ENCODE peak calls at places on chromosome 1, in nine cellular contexts. A is astrocyte of the spinal cord; D is renal cortical epithelial cell; S is NCI-H1417; Z is NCI-H2171; O is GDM1; J is AG20443; N is activated CD8-positive, alpha-beta memory T cell treated with anti-CD3 and anti-CD28 coated beads for 24 hours; I is ELR. X is an unnamed sample.

GRCh38 chr1:198212126-198212525 is 55.3 kb downstream of the NEK7 start:
- DNase-seq in A (no peak), D (no peak), S (no peak), Z (no peak), O (no peak), J (no peak), N (no peak), I (no peak), X (no peak)

GRCh38 chr1:59568158-59568935 is 246.4 kb upstream of the HOOK1 start:
- DNase-seq in A (no peak), D (peak), S (no peak), Z (no peak), O (no peak), J (peak), N (no peak), I (peak), X (no peak)

GRCh38 chr1:223363856-223364684 is at the start of gene SUSD4:
- DNase-seq in A (no peak), D (no peak), S (peak), Z (peak), O (no peak), J (peak), N (peak), I (peak), X (no peak)

GRCh38 chr1:190474587-190475305 is 2.9 kb downstream of the BRINP3 start:
- DNase-seq in A (peak), D (peak), S (no peak), Z (no peak), O (no peak), J (no peak), N (no peak), I (peak), X (no peak)

GRCh38 chr1:24694380-24694843 is 50.8 kb upstream of the CLIC4 start:
- DNase-seq in A (no peak), D (no peak), S (peak), Z (peak), O (no peak), J (peak), N (no peak), I (no peak), X (no peak)

GRCh38 chr1:8456306-8456912 is 138.5 kb downstream of the SLC45A1 start:
- DNase-seq in A (peak), D (peak), S (no peak), Z (no peak), O (no peak), J (peak), N (no peak), I (peak), X (no peak)

GRCh38 chr1:53725238-53725689 is 13.7 kb downstream of the GLIS1 start:
- DNase-seq in A (peak), D (no peak), S (no peak), Z (no peak), O (no peak), J (peak), N (no peak), I (peak), X (no peak)

GRCh38 chr1:21251773-21252471 is 38.3 kb downstream of the ECE1 start:
- DNase-seq in A (peak), D (peak), S (peak), Z (no peak), O (no peak), J (peak), N (no peak), I (peak), X (peak)

X was measured in keratinocyte.